ENCODE peak calls at places on chromosomes 5 and 9, in six cellular contexts. L is HCT116, H is hepatocyte, T is fibroblast of lung, B is GM23248, N is neuronal stem cell. D is an unnamed sample. For H3K4me1, the result is how much of the 10 kb centered on the place peaks cover.

GRCh38 chr5:66828551-66829421 is 232.6 kb downstream of the MAST4 start:
- DNase-seq in H (peak), B (peak), T (peak), N (peak), L (no peak), D (peak)

GRCh38 chr5:154482528-154483449 is 4.8 kb upstream of the HAND1 start:
- DNase-seq in T (no peak), N (no peak), L (no peak), H (peak), B (no peak), D (no peak)

GRCh38 chr9:83355024-83355444 is 183.2 kb downstream of the FRMD3 start:
- DNase-seq in L (no peak), B (peak), N (no peak), T (peak), H (peak), D (no peak)

GRCh38 chr5:57889558-57889957 is 406.9 kb upstream of the ACTBL2 start:
- DNase-seq in N (no peak), H (peak), L (peak), T (peak), B (peak), D (no peak)

GRCh38 chr9:36772449-36773370 is 200.0 kb downstream of the MELK start:
- DNase-seq in T (peak), H (peak), L (no peak), B (peak), N (no peak), D (peak)

GRCh38 chr5:154390096-154390495 is 55.7 kb upstream of the SAP30L start:
- DNase-seq in B (no peak), H (no peak), T (peak), N (no peak), L (no peak), D (no peak)

GRCh38 chr9:110808599-110808980 is 140.0 kb downstream of the MUSK start:
- DNase-seq in B (no peak), N (no peak), L (no peak), H (no peak), T (no peak), D (no peak)

GRCh38 chr9:88746744-88747398 is 211.9 kb downstream of the NXNL2 start:
- DNase-seq in L (no peak), T (no peak), B (peak), H (no peak), N (no peak), D (no peak)

GRCh38 chr5:80269991-80270438 is 14.2 kb upstream of the SERINC5 start:
- DNase-seq in B (no peak), N (no peak), H (no peak), T (no peak), L (no peak), D (no peak)

GRCh38 chr5:132202711-132203463 is 24.8 kb downstream of the P4HA2 start:
- DNase-seq in N (no peak), H (no peak), L (no peak), T (no peak), B (peak), D (no peak)

GRCh38 chr9:89365532-89365912 is 47.2 kb downstream of the SECISBP2 start:
- DNase-seq in H (no peak), B (no peak), N (no peak), T (no peak), L (no peak), D (no peak)

GRCh38 chr5:79133121-79133656 is 21.6 kb downstream of the BHMT start:
- DNase-seq in N (peak), T (peak), L (peak), H (peak), B (peak), D (peak)

GRCh38 chr5:107418902-107419301 is 251.8 kb downstream of the EFNA5 start:
- DNase-seq in T (no peak), H (no peak), B (no peak), N (no peak), L (no peak), D (no peak)

GRCh38 chr5:67035098-67035740 is 161.4 kb downstream of the CD180 start:
- DNase-seq in L (no peak), B (no peak), N (no peak), H (no peak), T (peak), D (no peak)

GRCh38 chr5:160692272-160692671 is 159.7 kb downstream of the ATP10B start:
- DNase-seq in T (no peak), N (no peak), L (no peak), B (no peak), H (peak), D (no peak)

GRCh38 chr5:167861134-167861930 is 430.1 kb upstream of the WWC1 start:
- DNase-seq in L (no peak), N (peak), B (peak), H (peak), T (no peak), D (peak)

GRCh38 chr9:80061940-80062339 is 490.2 kb downstream of the TLE4 start:
- DNase-seq in N (no peak), L (no peak), B (peak), T (peak), H (peak), D (no peak)

GRCh38 chr5:97840643-97841042 is 657.6 kb upstream of the RIOK2 start:
- DNase-seq in H (no peak), B (peak), L (no peak), N (no peak), T (peak), D (no peak)
- H2AFZ ChIP-seq in H (no peak), B (no peak), L (no peak), N (no peak), T (no peak), D (no peak)

GRCh38 chr9:12815895-12816294 is 41.1 kb downstream of the LURAP1L start:
- DNase-seq in T (no peak), N (no peak), H (no peak), B (peak), L (no peak), D (no peak)
- H3K4me1 ChIP-seq in T (under half), N (under half), H (under half), B (half or more), L (under half), D (under half)

GRCh38 chr9:109557481-109557880 is 59.4 kb upstream of the PTPN3 start:
- DNase-seq in B (no peak), N (no peak), H (no peak), T (no peak), L (no peak), D (no peak)
- H2AFZ ChIP-seq in B (no peak), N (no peak), H (no peak), T (no peak), L (no peak), D (no peak)

DNA sequence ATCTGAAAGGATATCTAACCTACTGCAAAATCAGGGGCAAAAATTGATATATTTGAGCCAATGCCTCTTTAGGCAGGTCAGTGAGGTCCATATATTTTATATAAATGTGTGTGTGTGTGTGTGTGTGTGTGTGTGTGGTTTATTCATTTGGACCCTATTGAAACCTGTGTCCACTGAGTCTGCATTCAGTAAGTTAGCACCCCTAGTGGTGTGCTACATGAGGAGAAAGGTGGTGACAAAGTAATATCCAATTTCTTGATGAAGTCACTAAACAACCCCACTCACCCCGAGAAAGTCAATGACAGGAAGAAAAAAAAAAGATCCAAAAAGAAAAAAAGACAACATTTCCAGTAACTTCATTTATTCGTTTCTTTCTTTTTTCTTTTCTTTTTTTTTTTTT is 4.1 kb downstream of the FBXW11 start:
- DNase-seq in L (peak), T (peak), B (peak), H (no peak), N (no peak), D (peak)
- H3K4me1 ChIP-seq in L (under half), T (under half), B (under half), H (under half), N (under half), D (half or more)

GRCh38 chr5:32714836-32715235 is 3.7 kb downstream of the NPR3 start:
- DNase-seq in H (no peak), B (peak), L (no peak), T (peak), N (no peak), D (no peak)
- H2AFZ ChIP-seq in H (no peak), B (no peak), L (no peak), T (no peak), N (no peak), D (no peak)

DNA sequence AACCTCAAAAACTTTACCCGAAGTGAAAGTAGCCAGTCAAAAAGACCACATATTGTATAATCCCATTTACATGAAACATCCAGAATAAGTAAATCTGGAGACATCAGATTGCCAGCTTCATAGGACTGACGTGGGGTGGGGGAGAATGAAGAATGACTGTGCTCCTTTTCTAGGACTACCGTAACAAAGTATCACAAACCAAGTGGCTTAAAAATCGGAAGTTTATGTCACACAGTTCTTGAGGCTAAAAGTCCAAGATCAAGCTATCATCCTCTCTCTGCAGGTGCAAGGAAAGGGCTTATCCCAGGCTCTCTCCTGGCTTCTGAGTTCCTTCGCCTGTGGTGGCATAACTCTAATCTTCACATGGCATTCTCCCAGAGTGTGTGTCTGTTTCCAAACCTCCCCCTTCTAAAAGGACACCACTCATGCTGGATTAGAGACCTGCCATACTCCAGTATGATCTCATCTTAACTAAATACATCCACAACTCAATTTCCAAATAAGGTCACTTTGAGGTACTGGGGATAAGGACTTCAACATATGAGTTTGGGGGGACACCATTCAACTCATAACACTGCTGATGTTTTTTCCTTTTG is 25.5 kb downstream of the ADAM19 start:
- DNase-seq in H (no peak), L (no peak), T (peak), B (no peak), N (no peak), D (no peak)
- H3K4me1 ChIP-seq in H (under half), L (under half), T (under half), B (under half), N (under half), D (under half)

DNA sequence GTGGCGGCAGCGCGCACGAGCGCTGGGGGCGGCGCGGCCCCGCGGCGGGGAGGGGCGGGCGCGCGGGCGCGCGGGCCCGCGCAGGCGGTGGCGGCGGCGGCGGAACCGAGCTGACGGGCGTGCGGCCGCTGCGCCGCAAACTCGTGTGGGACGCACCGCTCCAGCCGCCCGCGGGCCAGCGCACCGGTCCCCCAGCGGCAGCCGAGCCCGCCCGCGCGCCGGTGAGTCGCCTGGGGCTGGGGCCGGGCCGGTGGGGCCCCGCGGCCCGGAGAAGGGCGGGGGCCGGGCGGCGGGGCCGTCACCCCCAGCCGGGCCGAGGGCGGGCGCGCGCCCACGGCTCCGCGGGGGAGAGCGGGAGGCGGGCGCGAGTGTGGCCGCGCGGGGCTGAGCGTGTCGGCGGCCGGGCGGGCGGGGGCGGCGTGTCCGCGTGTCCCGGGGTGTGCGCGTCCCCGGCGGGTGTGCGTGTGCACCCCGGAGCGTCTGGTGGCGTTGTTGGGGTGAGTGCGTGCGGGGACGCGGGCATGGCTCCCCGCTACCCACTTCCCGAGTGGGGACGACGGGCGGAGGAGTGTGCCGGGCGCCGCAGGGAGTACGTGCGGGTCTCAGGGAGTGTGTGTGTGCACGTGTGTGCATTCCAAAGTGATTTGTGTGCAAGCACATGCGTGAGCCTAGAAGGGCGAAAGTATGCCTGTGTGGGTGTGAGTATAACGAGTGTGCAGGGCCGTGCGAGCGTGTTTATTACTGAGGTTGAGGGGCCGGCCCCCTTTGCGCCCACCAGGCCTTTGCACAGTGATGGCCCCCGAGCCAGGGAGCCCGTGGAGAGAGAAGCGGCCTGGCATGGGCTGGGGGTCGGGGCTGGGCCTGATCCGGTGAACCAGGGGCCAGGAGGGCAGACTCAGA is at the start of gene NEK6:
- DNase-seq in N (no peak), L (no peak), H (peak), T (peak), B (peak), D (peak)
- H2AFZ ChIP-seq in N (peak), L (no peak), H (peak), T (peak), B (no peak), D (no peak)

GRCh38 chr9:93024986-93025630 is 33.4 kb upstream of the SUSD3 start:
- DNase-seq in B (no peak), N (no peak), T (no peak), L (no peak), H (no peak), D (no peak)
- H3K4me1 ChIP-seq in B (under half), N (under half), T (under half), L (under half), H (under half), D (under half)

GRCh38 chr5:52863715-52864114 is 76.0 kb downstream of the ITGA1 start:
- DNase-seq in B (no peak), H (no peak), N (no peak), T (no peak), L (no peak), D (no peak)
- H2AFZ ChIP-seq in B (peak), H (no peak), N (no peak), T (no peak), L (no peak), D (no peak)

DNA sequence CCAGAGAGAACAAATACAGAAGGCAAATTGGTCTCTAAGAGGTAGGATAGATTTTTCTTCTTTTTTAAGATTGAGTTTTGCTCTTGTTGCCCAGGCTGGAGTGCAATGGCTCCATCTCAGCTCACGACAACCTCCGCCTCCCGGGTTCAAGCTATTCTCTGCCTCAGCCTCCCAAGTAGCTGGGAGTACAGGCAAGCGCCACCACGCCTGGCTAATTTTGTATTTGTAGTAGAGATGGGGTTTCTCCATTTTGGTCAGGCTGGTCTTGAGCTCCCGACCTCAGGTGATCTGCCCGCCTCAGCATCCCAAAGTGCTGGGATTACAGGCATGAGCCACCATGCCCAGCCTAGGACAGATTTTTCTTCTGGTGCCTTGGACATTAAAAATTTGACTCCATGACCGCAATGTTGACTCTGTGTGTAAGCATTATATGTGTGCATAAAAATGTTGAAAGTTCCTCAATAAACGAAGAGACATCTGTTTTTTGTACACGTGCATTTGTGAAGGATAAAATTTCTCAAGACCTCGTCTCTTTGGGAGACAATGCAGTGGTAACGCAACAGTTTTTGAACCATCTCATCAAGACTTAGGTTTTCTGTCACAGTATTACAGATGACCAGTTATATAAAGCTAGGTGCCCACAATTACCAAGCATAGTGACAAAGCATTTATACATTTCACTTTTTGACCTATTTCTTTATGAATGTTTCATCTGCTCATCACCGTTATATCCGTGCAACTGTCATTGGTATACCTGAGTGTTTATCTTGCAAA is 17.4 kb downstream of the VCP start:
- DNase-seq in H (no peak), N (no peak), T (no peak), B (no peak), L (no peak), D (no peak)
- H3K4me1 ChIP-seq in H (under half), N (under half), T (under half), B (under half), L (under half), D (under half)